ENCODE peak calls at places on chromosome 3, in seven cellular contexts. W is lung, A is natural killer cell, E is left ventricle myocardium inferior, L is fibroblast of mammary gland, F is cardiac fibroblast, Z is cardiac muscle cell. D is an unnamed sample.

GRCh38 chr3:85567074-85567676 is 608.4 kb downstream of the CADM2 start:
- DNase-seq in W (peak; percentile 30), A (no peak), E (peak; percentile 23), L (peak; percentile 38), F (peak; percentile 65), Z (peak; percentile 54), D (no peak)

GRCh38 chr3:127990051-127990450 is 62.2 kb upstream of the SEC61A1 start:
- DNase-seq in W (no peak), A (no peak), E (no peak), L (no peak), F (no peak), Z (no peak), D (no peak)

GRCh38 chr3:123478314-123478713 is 29.4 kb upstream of the ADCY5 start:
- DNase-seq in W (no peak), A (no peak), E (no peak), L (no peak), F (no peak), Z (no peak), D (no peak)

GRCh38 chr3:43866529-43867353 is 176.0 kb downstream of the ABHD5 start:
- DNase-seq in W (peak; percentile 24), A (no peak), E (no peak), L (peak; percentile 98), F (peak; percentile 99), Z (peak; percentile 33), D (no peak)

GRCh38 chr3:25508901-25509300 is 80.8 kb downstream of the RARB start:
- DNase-seq in W (no peak), A (no peak), E (no peak), L (peak; percentile 59), F (peak; percentile 89), Z (peak; percentile 58), D (no peak)

GRCh38 chr3:31092748-31093607 is 198.5 kb upstream of the GADL1 start:
- DNase-seq in W (no peak), A (no peak), E (no peak), L (peak; percentile 49), F (peak; percentile 78), Z (peak; percentile 69), D (no peak)

GRCh38 chr3:99974989-99975388 is 139.3 kb downstream of the FILIP1L start:
- DNase-seq in W (no peak), A (no peak), E (no peak), L (no peak), F (no peak), Z (no peak), D (no peak)

GRCh38 chr3:125594581-125595011 is 701 bp downstream of the OSBPL11 start:
- DNase-seq in W (no peak), A (no peak), E (peak; percentile 17), L (no peak), F (no peak), Z (peak; percentile 6), D (no peak)

GRCh38 chr3:51978143-51978502 is 3.3 kb downstream of the ABHD14A start:
- DNase-seq in W (no peak), A (no peak), E (no peak), L (no peak), F (no peak), Z (no peak), D (no peak)

GRCh38 chr3:170240671-170241070 is 18.4 kb downstream of the PRKCI start:
- DNase-seq in W (no peak), A (no peak), E (no peak), L (no peak), F (no peak), Z (no peak), D (no peak)

GRCh38 chr3:38968891-38969290 is 82.9 kb downstream of the SCN11A start:
- DNase-seq in W (no peak), A (no peak), E (no peak), L (no peak), F (no peak), Z (no peak), D (no peak)

GRCh38 chr3:113421082-113421481 is 20.2 kb downstream of the CFAP44 start:
- DNase-seq in W (no peak), A (no peak), E (no peak), L (no peak), F (no peak), Z (no peak), D (no peak)

GRCh38 chr3:71311320-71312046 is 272.0 kb downstream of the FOXP1 start:
- DNase-seq in W (peak; percentile 32), A (no peak), E (no peak), L (no peak), F (no peak), Z (peak; percentile 44), D (no peak)

GRCh38 chr3:188097786-188098185 is 56.2 kb upstream of the LPP start:
- DNase-seq in W (no peak), A (no peak), E (no peak), L (no peak), F (no peak), Z (no peak), D (no peak)

GRCh38 chr3:133872161-133872560 is 23.5 kb downstream of the RAB6B start:
- DNase-seq in W (no peak), A (no peak), E (no peak), L (no peak), F (no peak), Z (no peak), D (no peak)

GRCh38 chr3:133872781-133873180 is 22.9 kb downstream of the RAB6B start:
- DNase-seq in W (no peak), A (no peak), E (no peak), L (no peak), F (no peak), Z (no peak), D (no peak)

GRCh38 chr3:133874344-133874743 is 21.3 kb downstream of the RAB6B start:
- DNase-seq in W (no peak), A (no peak), E (no peak), L (no peak), F (peak; percentile 23), Z (no peak), D (no peak)

GRCh38 chr3:133871368-133872090 is 24.2 kb downstream of the RAB6B start:
- DNase-seq in W (no peak), A (no peak), E (no peak), L (no peak), F (no peak), Z (no peak), D (no peak)

DNA sequence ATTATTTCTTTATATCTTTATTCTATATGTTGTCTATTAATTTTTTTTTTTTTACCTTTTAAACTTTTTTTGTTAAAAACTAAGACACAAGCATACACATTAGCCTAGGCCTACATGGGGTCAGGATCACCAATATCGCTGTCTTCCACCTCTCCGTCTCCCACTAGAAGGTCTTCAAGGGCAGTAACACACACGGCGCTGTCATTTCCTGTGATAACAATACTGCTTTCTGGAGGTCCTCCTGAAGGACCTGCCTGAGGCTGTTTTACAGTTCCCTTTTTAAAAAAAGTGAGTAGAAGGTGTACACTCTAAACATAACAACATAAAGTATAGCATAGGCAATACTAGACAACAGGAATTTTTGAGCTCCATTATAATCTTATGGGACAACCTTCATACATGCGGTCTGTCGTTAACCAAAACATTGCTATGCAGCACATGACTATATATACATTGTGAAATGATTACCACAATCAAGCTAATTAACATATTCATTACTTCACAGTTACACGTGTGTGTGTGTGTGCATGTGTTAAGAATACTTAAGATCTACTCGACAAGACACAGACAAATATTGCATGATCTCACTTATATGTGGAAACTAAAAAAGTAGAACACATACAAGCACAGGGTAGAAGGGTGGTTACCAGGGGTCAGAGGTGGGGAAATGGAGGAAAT is 20.8 kb downstream of the RAB6B start:
- DNase-seq in W (no peak), A (no peak), E (no peak), L (no peak), F (no peak), Z (no peak), D (no peak)
- TF ChIP-seq CTCF in W (no peak), A (no peak), E (no peak), L (no peak), F (no peak), Z (no peak), D (no peak)

GRCh38 chr3:115388825-115389224 is 234.5 kb upstream of the GAP43 start:
- DNase-seq in W (no peak), A (no peak), E (no peak), L (peak; percentile 18), F (no peak), Z (no peak), D (no peak)

GRCh38 chr3:115386347-115386746 is 237.0 kb upstream of the GAP43 start:
- DNase-seq in W (no peak), A (no peak), E (no peak), L (no peak), F (no peak), Z (no peak), D (no peak)

GRCh38 chr3:115385935-115386334 is 237.4 kb upstream of the GAP43 start:
- DNase-seq in W (no peak), A (no peak), E (no peak), L (no peak), F (no peak), Z (no peak), D (no peak)

GRCh38 chr3:115388166-115388565 is 235.1 kb upstream of the GAP43 start:
- DNase-seq in W (no peak), A (no peak), E (no peak), L (peak; percentile 6), F (peak; percentile 25), Z (peak; percentile 54), D (no peak)
- TF ChIP-seq CTCF in W (no peak), A (no peak), E (no peak), L (no peak), F (no peak), Z (no peak), D (no peak)

DNA sequence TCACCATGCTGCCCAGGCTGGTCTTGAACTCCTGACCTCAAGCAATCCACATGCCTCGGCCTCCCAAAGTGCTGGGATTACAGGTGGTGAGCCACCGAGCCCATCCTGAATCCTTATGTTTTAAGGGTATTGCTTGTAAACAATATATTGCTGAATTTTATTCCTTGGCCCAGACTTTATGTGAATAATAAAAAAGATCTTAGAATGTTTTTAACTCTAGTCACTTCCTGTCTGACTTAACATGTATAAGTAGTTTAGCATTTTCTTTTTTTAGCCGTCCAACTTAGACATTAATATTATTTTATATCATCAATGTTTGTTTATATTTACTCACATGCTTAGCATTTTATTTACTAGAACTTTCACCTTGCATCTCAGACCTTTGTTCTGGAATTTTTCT is 9.2 kb upstream of the EIF2B5 start:
- DNase-seq in W (no peak), A (no peak), E (no peak), L (no peak), F (peak; percentile 37), Z (no peak), D (no peak)
- TF ChIP-seq CTCF in W (no peak), A (no peak), E (no peak), L (no peak), F (no peak), Z (no peak), D (no peak)

DNA sequence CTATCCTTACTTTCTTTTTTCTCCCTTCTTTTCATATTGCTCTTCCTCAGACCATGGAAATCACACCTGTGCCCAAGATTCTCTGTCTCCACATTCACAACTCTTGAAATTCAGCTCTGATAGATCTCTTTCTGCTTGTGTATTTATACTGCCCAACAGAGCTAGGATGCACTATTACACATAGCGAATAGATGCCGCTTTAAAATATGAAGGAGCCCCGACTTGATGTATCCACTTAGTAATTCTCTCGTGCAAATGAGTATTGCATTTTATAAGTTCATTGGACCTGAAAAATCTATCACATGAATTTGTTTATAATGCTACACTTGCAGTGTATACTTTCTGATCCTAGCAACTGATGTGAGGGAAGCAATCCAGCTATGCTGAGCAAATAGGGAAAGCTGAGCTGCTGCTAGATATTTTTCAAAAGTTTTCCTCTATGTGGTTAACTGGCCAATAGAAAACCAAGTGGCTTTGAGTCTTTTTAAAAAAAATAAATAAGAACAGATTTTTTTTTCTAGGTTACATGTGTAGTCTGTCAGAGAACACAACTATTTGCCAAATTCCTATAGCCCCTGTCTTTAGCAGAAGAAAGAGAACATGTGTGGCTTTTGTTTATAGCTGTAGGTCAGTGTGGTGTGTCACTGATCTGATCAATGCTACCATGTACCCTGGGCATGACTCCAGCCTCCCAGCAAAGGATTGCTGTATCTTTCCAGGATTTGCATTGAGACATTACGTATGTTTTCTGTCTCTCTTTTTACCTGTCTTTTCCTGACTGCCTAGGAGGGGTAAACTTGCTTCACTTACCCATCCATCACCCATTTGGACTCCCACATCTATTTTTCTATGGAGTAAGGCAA is 64.2 kb upstream of the LEKR1 start:
- DNase-seq in W (no peak), A (no peak), E (no peak), L (peak; percentile 67), F (peak; percentile 15), Z (peak; percentile 39), D (no peak)
- TF ChIP-seq CTCF in W (no peak), A (no peak), E (no peak), L (no peak), F (no peak), Z (no peak), D (no peak)